ENCODE peak calls at places on chromosomes 3 and 15, in eight cellular contexts. One of them, this sample, is unnamed.

GRCh38 chr3:180391001-180391400 is 211.0 kb upstream of the TTC14 start:
- DNase-seq in sigmoid colon: no peak
- DNase-seq in NCI-H1092 treated with DMSO at 0.1 percent for 48 hours: no peak
- DNase-seq in kidney tubule cell: no peak
- DNase-seq in stimulated activated CD4-positive, alpha-beta T cell treated with anti-CD3 and anti-CD28 coated beads, Interleukin-2, amount 100 ng/mL, for 24 hours: no peak
- DNase-seq in PC-9: no peak
- DNase-seq in nucleus accumbens: no peak
- DNase-seq in non-pigmented ciliary epithelial cell: no peak
- DNase-seq in this sample: no peak

GRCh38 chr15:50685976-50686467 is 575 bp downstream of the TRPM7 start:
- DNase-seq in sigmoid colon: peak
- DNase-seq in NCI-H1092 treated with DMSO at 0.1 percent for 48 hours: peak
- DNase-seq in kidney tubule cell: peak
- DNase-seq in stimulated activated CD4-positive, alpha-beta T cell treated with anti-CD3 and anti-CD28 coated beads, Interleukin-2, amount 100 ng/mL, for 24 hours: peak
- DNase-seq in PC-9: peak
- DNase-seq in nucleus accumbens: peak
- DNase-seq in non-pigmented ciliary epithelial cell: no peak
- DNase-seq in this sample: peak

GRCh38 chr3:134039161-134039862 is 9.6 kb upstream of the SLCO2A1 start:
- DNase-seq in sigmoid colon: peak
- DNase-seq in NCI-H1092 treated with DMSO at 0.1 percent for 48 hours: no peak
- DNase-seq in kidney tubule cell: peak
- DNase-seq in stimulated activated CD4-positive, alpha-beta T cell treated with anti-CD3 and anti-CD28 coated beads, Interleukin-2, amount 100 ng/mL, for 24 hours: no peak
- DNase-seq in PC-9: no peak
- DNase-seq in nucleus accumbens: no peak
- DNase-seq in non-pigmented ciliary epithelial cell: no peak
- DNase-seq in this sample: no peak

GRCh38 chr15:83299462-83299861 is 15.0 kb upstream of the BNC1 start:
- DNase-seq in sigmoid colon: no peak
- DNase-seq in NCI-H1092 treated with DMSO at 0.1 percent for 48 hours: no peak
- DNase-seq in kidney tubule cell: no peak
- DNase-seq in stimulated activated CD4-positive, alpha-beta T cell treated with anti-CD3 and anti-CD28 coated beads, Interleukin-2, amount 100 ng/mL, for 24 hours: no peak
- DNase-seq in PC-9: no peak
- DNase-seq in nucleus accumbens: no peak
- DNase-seq in non-pigmented ciliary epithelial cell: no peak
- DNase-seq in this sample: no peak

GRCh38 chr15:98147415-98147814 is 186.9 kb downstream of the ARRDC4 start:
- DNase-seq in sigmoid colon: no peak
- DNase-seq in NCI-H1092 treated with DMSO at 0.1 percent for 48 hours: no peak
- DNase-seq in kidney tubule cell: no peak
- DNase-seq in stimulated activated CD4-positive, alpha-beta T cell treated with anti-CD3 and anti-CD28 coated beads, Interleukin-2, amount 100 ng/mL, for 24 hours: no peak
- DNase-seq in PC-9: no peak
- DNase-seq in nucleus accumbens: no peak
- DNase-seq in non-pigmented ciliary epithelial cell: no peak
- DNase-seq in this sample: no peak

GRCh38 chr3:195895078-195895899 is 13.1 kb downstream of the TNK2 start:
- DNase-seq in sigmoid colon: peak
- DNase-seq in NCI-H1092 treated with DMSO at 0.1 percent for 48 hours: peak
- DNase-seq in kidney tubule cell: peak
- DNase-seq in stimulated activated CD4-positive, alpha-beta T cell treated with anti-CD3 and anti-CD28 coated beads, Interleukin-2, amount 100 ng/mL, for 24 hours: peak
- DNase-seq in PC-9: no peak
- DNase-seq in nucleus accumbens: peak
- DNase-seq in non-pigmented ciliary epithelial cell: no peak
- DNase-seq in this sample: peak

GRCh38 chr3:56135941-56136340 is 332.3 kb downstream of the ERC2 start:
- DNase-seq in sigmoid colon: no peak
- DNase-seq in NCI-H1092 treated with DMSO at 0.1 percent for 48 hours: no peak
- DNase-seq in kidney tubule cell: no peak
- DNase-seq in stimulated activated CD4-positive, alpha-beta T cell treated with anti-CD3 and anti-CD28 coated beads, Interleukin-2, amount 100 ng/mL, for 24 hours: no peak
- DNase-seq in PC-9: no peak
- DNase-seq in nucleus accumbens: no peak
- DNase-seq in non-pigmented ciliary epithelial cell: no peak
- DNase-seq in this sample: no peak

GRCh38 chr15:89809093-89809786 is 5.4 kb downstream of the ANPEP start:
- DNase-seq in sigmoid colon: no peak
- DNase-seq in NCI-H1092 treated with DMSO at 0.1 percent for 48 hours: no peak
- DNase-seq in kidney tubule cell: no peak
- DNase-seq in stimulated activated CD4-positive, alpha-beta T cell treated with anti-CD3 and anti-CD28 coated beads, Interleukin-2, amount 100 ng/mL, for 24 hours: no peak
- DNase-seq in PC-9: no peak
- DNase-seq in nucleus accumbens: no peak
- DNase-seq in non-pigmented ciliary epithelial cell: no peak
- DNase-seq in this sample: no peak

GRCh38 chr3:9914011-9914410 is 2.9 kb upstream of the IL17RC start:
- DNase-seq in sigmoid colon: no peak
- DNase-seq in NCI-H1092 treated with DMSO at 0.1 percent for 48 hours: no peak
- DNase-seq in kidney tubule cell: no peak
- DNase-seq in stimulated activated CD4-positive, alpha-beta T cell treated with anti-CD3 and anti-CD28 coated beads, Interleukin-2, amount 100 ng/mL, for 24 hours: no peak
- DNase-seq in PC-9: no peak
- DNase-seq in nucleus accumbens: no peak
- DNase-seq in non-pigmented ciliary epithelial cell: no peak
- DNase-seq in this sample: peak

GRCh38 chr3:151219056-151219455 is 16.0 kb upstream of the GPR171 start:
- DNase-seq in sigmoid colon: no peak
- DNase-seq in NCI-H1092 treated with DMSO at 0.1 percent for 48 hours: no peak
- DNase-seq in kidney tubule cell: peak
- DNase-seq in stimulated activated CD4-positive, alpha-beta T cell treated with anti-CD3 and anti-CD28 coated beads, Interleukin-2, amount 100 ng/mL, for 24 hours: no peak
- DNase-seq in PC-9: peak
- DNase-seq in nucleus accumbens: no peak
- DNase-seq in non-pigmented ciliary epithelial cell: peak
- DNase-seq in this sample: peak